ENCODE peak calls at places on chromosomes 4 and X, in nine cellular contexts. T is fibroblast of lung, F is IMR-90, B is left lung, L is endodermal cell, M is ovary, E is RWPE2, P is Peyer's patch, N is adrenal gland. D is an unnamed sample.
A peak's percentile ranks its signal among the peaks of the same experiment; 100 is the strongest.

GRCh38 chr4:157918036-157918832 is 254.6 kb downstream of the GASK1B start:
- DNase-seq in B (no peak), M (no peak), L (no peak), E (no peak), F (no peak), N (no peak), P (no peak), T (no peak), D (no peak)

GRCh38 chr4:176302283-176303275 is 17.2 kb upstream of the SPCS3 start:
- DNase-seq in L (no peak), F (peak; percentile 90), P (no peak), M (no peak), E (no peak), T (peak; percentile 83), N (no peak), B (no peak), D (no peak)

GRCh38 chrX:155048997-155049619 is 21.8 kb downstream of the CMC4 start:
- DNase-seq in F (peak; percentile 55), P (no peak), N (peak; percentile 71), L (peak; percentile 85), T (peak; percentile 66), E (no peak), B (no peak), M (no peak), D (no peak)

GRCh38 chr4:102387552-102388150 is 42.4 kb upstream of the SLC39A8 start:
- DNase-seq in M (no peak), N (no peak), T (no peak), L (no peak), B (no peak), P (no peak), E (no peak), F (no peak), D (no peak)

GRCh38 chr4:153809916-153810810 is 21.3 kb upstream of the SFRP2 start:
- DNase-seq in N (no peak), M (no peak), F (no peak), L (no peak), E (no peak), T (no peak), P (no peak), B (no peak), D (no peak)

GRCh38 chr4:123995939-123996338 is 599.3 kb downstream of the SPRY1 start:
- DNase-seq in N (no peak), F (peak; percentile 88), B (no peak), M (no peak), L (no peak), E (no peak), P (no peak), T (peak; percentile 56), D (no peak)

GRCh38 chr4:738781-739280 is 33.2 kb downstream of the PCGF3 start:
- DNase-seq in B (no peak), T (no peak), M (no peak), P (no peak), E (no peak), L (no peak), N (no peak), F (no peak), D (no peak)

GRCh38 chr4:119865389-119865788 is 201.3 kb downstream of the MAD2L1 start:
- DNase-seq in P (no peak), E (no peak), T (no peak), B (no peak), F (no peak), N (no peak), M (no peak), L (no peak), D (no peak)

GRCh38 chr4:1154523-1155182 is 17.7 kb downstream of the SPON2 start:
- DNase-seq in N (peak; percentile 51), L (no peak), P (no peak), E (no peak), T (no peak), M (no peak), B (no peak), F (peak; percentile 25), D (no peak)

DNA sequence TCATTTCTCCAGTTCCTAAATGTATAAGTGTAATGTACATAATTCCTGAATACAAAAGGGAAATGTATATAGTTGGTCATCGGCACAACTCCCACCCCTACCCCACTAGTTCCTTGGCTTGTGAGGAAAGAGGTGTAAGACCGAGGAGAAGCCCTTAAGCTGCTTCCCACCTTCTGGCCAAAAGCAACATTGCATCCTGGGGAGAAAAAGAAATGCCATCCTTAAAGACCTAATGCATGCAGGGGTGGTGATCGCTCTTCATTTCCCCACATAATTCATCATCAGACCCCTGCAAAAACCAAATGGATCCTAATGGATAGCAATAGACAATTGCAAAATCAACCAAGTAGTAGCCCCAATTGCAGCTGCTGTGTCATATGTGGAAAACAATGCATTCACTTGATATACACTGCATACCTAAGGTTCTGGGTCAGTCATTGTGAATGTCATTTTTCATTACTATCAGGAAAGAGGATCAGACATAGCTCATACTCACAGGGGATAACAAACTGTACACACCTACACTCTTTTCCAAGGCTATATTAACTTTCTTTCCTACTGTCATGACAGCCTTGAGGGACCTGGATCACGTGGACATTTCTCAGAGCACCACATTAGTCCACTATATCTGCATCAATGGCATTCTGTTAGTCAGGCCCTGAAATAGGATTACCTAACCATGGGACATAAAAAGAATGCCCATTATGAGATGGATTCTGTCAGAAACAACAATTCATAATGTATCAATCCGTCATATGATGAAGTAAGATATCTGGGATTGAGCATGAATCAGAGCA is 31.7 kb upstream of the NFXL1 start:
- DNase-seq in T (no peak), N (no peak), L (no peak), B (no peak), P (no peak), M (no peak), E (no peak), F (no peak), D (no peak)
- TF ChIP-seq CTCF in T (peak; percentile 14), N (no peak), L (peak; percentile 67), B (no peak), P (no peak), M (no peak), E (no peak), F (no peak), D (no peak)

GRCh38 chrX:104565791-104566687 is at the start of gene IL1RAPL2:
- DNase-seq in N (peak; percentile 3), M (no peak), E (no peak), F (no peak), L (peak; percentile 90), T (peak; percentile 1), B (no peak), P (no peak), D (no peak)
- H3K4me3 ChIP-seq in N (no peak within 1 kb of the TSS), M (no peak within 1 kb of the TSS), E (peak within 1 kb of the TSS; percentile 13), F (no peak within 1 kb of the TSS), L (peak within 1 kb of the TSS; percentile 76), T (no peak within 1 kb of the TSS), B (no peak within 1 kb of the TSS), P (no peak within 1 kb of the TSS), D (no peak within 1 kb of the TSS)

GRCh38 chr4:32697281-32697814 is 1977.2 kb downstream of the PCDH7 start:
- DNase-seq in T (no peak), E (no peak), F (no peak), M (no peak), L (no peak), N (no peak), P (no peak), B (no peak), D (no peak)

GRCh38 chr4:32700838-32701237 is 1980.7 kb downstream of the PCDH7 start:
- DNase-seq in B (no peak), E (no peak), L (no peak), F (no peak), T (no peak), M (no peak), P (no peak), N (no peak), D (no peak)
- H3K27ac ChIP-seq in B (no peak overlapping the region), E (no peak overlapping the region), L (no peak overlapping the region), F (no peak overlapping the region), T (no peak overlapping the region), M (no peak overlapping the region), P (no peak overlapping the region), N (no peak overlapping the region), D (no peak overlapping the region)

DNA sequence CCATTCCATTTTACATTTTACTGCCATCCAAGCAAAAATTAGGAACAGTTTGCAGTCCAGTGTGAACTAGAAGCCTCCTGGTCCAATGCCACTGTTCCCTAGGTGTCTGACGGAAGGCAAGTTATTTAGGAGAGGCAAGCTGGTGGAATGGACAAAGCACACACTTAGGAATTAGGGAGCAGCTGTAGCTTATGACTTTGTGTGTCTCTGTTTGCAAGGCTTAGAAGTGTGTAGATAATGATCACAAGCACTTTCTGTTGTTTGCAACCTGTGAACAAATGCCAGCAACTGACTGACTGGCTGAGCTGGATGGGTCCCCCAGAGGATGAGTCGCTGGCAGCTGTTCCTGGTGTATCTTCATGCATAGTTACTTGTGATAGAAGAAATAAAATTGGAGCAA is 64.1 kb upstream of the BEND4 start:
- DNase-seq in P (no peak), E (no peak), L (no peak), M (no peak), T (no peak), N (no peak), F (no peak), B (no peak), D (no peak)
- TF ChIP-seq CTCF in P (no peak), E (no peak), L (no peak), M (no peak), T (no peak), N (no peak), F (no peak), B (no peak), D (no peak)

GRCh38 chr4:186563761-186564160 is 8.4 kb upstream of the MTNR1A start:
- DNase-seq in L (no peak), N (no peak), T (no peak), F (no peak), M (no peak), E (no peak), P (no peak), B (no peak), D (no peak)
- H3K4me3 ChIP-seq in L (no peak overlapping the region), N (no peak overlapping the region), T (no peak overlapping the region), F (no peak overlapping the region), M (no peak overlapping the region), E (no peak overlapping the region), P (no peak overlapping the region), B (no peak overlapping the region), D (no peak overlapping the region)

GRCh38 chr4:168832746-168833575 is 177.1 kb downstream of the CBR4 start:
- DNase-seq in E (no peak), L (peak; percentile 87), M (peak; percentile 70), N (peak; percentile 47), B (no peak), T (no peak), P (no peak), F (no peak), D (peak; percentile 41)
- H3K27ac ChIP-seq in E (peak overlapping the region; percentile 73), L (peak overlapping the region; percentile 81), M (peak overlapping the region; percentile 80), N (peak overlapping the region; percentile 95), B (peak overlapping the region; percentile 67), T (peak overlapping the region; percentile 92), P (peak overlapping the region; percentile 88), F (peak overlapping the region; percentile 98), D (peak overlapping the region; percentile 83)

GRCh38 chrX:140507982-140508305 is 3.1 kb upstream of the SOX3 start:
- DNase-seq in M (no peak), B (peak; percentile 59), F (no peak), E (no peak), N (no peak), P (no peak), T (no peak), L (peak; percentile 93), D (no peak)
- TF ChIP-seq CTCF in M (no peak), B (no peak), F (peak; percentile 5), E (no peak), N (no peak), P (no peak), T (no peak), L (peak; percentile 90), D (peak; percentile 19)

D was measured in dorsolateral prefrontal cortex.